ENCODE peak calls at places on chromosomes 2 and 18, in ten cellular contexts. N is myocyte, K is T-helper 1 cell, Z is GM13976, A is sciatic nerve, U is NCI-H460, V is HCT116, Q is GM18507, L is RPMI8226, J is C1 segment of cervical spinal cord. S is an unnamed sample.

GRCh38 chr2:164898475-164898874 is 56.9 kb downstream of the SLC38A11 start:
- DNase-seq in N (peak; percentile 82), K (no peak), Z (no peak), A (no peak), U (no peak), V (no peak), Q (no peak), L (no peak), J (no peak), S (no peak)

GRCh38 chr2:39216495-39217191 is 27.1 kb downstream of the CDKL4 start:
- DNase-seq in N (no peak), K (peak; percentile 98), Z (peak; percentile 21), A (no peak), U (no peak), V (no peak), Q (no peak), L (no peak), J (no peak), S (no peak)

GRCh38 chr2:31253344-31254155 is 19.6 kb downstream of the EHD3 start:
- DNase-seq in N (no peak), K (no peak), Z (no peak), A (no peak), U (no peak), V (no peak), Q (no peak), L (peak; percentile 51), J (no peak), S (no peak)

GRCh38 chr2:38529208-38529607 is 73.5 kb downstream of the HNRNPLL start:
- DNase-seq in N (no peak), K (no peak), Z (no peak), A (no peak), U (no peak), V (no peak), Q (no peak), L (no peak), J (no peak), S (no peak)

GRCh38 chr2:101204400-101205095 is 48.1 kb upstream of the CNOT11 start:
- DNase-seq in N (no peak), K (no peak), Z (no peak), A (no peak), U (no peak), V (no peak), Q (no peak), L (peak; percentile 15), J (no peak), S (no peak)

GRCh38 chr2:1907849-1908533 is 163.7 kb upstream of the PXDN start:
- DNase-seq in N (no peak), K (no peak), Z (no peak), A (no peak), U (no peak), V (no peak), Q (no peak), L (no peak), J (no peak), S (no peak)

GRCh38 chr2:99974275-99974674 is 168.1 kb downstream of the AFF3 start:
- DNase-seq in N (no peak), K (no peak), Z (no peak), A (no peak), U (no peak), V (no peak), Q (no peak), L (no peak), J (no peak), S (peak; percentile 12)

GRCh38 chr2:95346236-95346737 is 49.1 kb downstream of the KCNIP3 start:
- DNase-seq in N (peak; percentile 22), K (no peak), Z (peak; percentile 64), A (peak; percentile 79), U (peak; percentile 62), V (no peak), Q (no peak), L (peak; percentile 62), J (no peak), S (no peak)

GRCh38 chr2:111633643-111634042 is 250.3 kb downstream of the ANAPC1 start:
- DNase-seq in N (no peak), K (no peak), Z (no peak), A (no peak), U (no peak), V (no peak), Q (no peak), L (no peak), J (no peak), S (no peak)

GRCh38 chr2:29372185-29372584 is 257.0 kb downstream of the CLIP4 start:
- DNase-seq in N (no peak), K (no peak), Z (no peak), A (no peak), U (no peak), V (no peak), Q (no peak), L (no peak), J (no peak), S (no peak)

GRCh38 chr18:22639026-22639463 is 221.3 kb upstream of the CTAGE1 start:
- DNase-seq in N (no peak), K (no peak), Z (no peak), A (no peak), U (no peak), V (no peak), Q (no peak), L (no peak), J (no peak), S (no peak)

GRCh38 chr2:240782221-240782885 is 37.7 kb downstream of the KIF1A start:
- DNase-seq in N (no peak), K (no peak), Z (no peak), A (no peak), U (no peak), V (no peak), Q (no peak), L (no peak), J (no peak), S (no peak)

GRCh38 chr2:44578401-44579135 is 216.8 kb downstream of the CAMKMT start:
- DNase-seq in N (peak; percentile 27), K (peak; percentile 45), Z (peak; percentile 64), A (no peak), U (no peak), V (no peak), Q (no peak), L (no peak), J (no peak), S (peak; percentile 47)

GRCh38 chr2:209191139-209191538 is 232.7 kb upstream of the MAP2 start:
- DNase-seq in N (no peak), K (no peak), Z (no peak), A (no peak), U (no peak), V (no peak), Q (no peak), L (no peak), J (no peak), S (no peak)

GRCh38 chr2:120384486-120385354 is 38.8 kb downstream of the INHBB start:
- DNase-seq in N (no peak), K (no peak), Z (no peak), A (no peak), U (no peak), V (no peak), Q (no peak), L (no peak), J (no peak), S (no peak)

GRCh38 chr2:223930002-223930976 is 14.8 kb downstream of the WDFY1 start:
- DNase-seq in N (peak; percentile 60), K (no peak), Z (no peak), A (no peak), U (no peak), V (no peak), Q (no peak), L (peak; percentile 5), J (peak; percentile 78), S (no peak)

GRCh38 chr18:56028514-56028913 is 440.5 kb upstream of the TCF4 start:
- DNase-seq in N (no peak), K (no peak), Z (no peak), A (no peak), U (no peak), V (no peak), Q (no peak), L (no peak), J (no peak), S (no peak)

GRCh38 chr2:212539145-212539880 is 711 bp upstream of the ERBB4 start:
- DNase-seq in N (peak; percentile 39), K (no peak), Z (no peak), A (peak; percentile 62), U (no peak), V (no peak), Q (no peak), L (no peak), J (peak; percentile 50), S (peak; percentile 18)

GRCh38 chr2:220194630-220195029 is 567.2 kb downstream of the SLC4A3 start:
- DNase-seq in N (no peak), K (no peak), Z (no peak), A (no peak), U (no peak), V (no peak), Q (no peak), L (no peak), J (no peak), S (no peak)

GRCh38 chr18:55351980-55352714 is 235.8 kb downstream of the TCF4 start:
- DNase-seq in N (no peak), K (no peak), Z (no peak), A (no peak), U (no peak), V (no peak), Q (no peak), L (no peak), J (no peak), S (peak; percentile 13)

GRCh38 chr2:11631462-11631861 is 38.5 kb downstream of the NTSR2 start:
- DNase-seq in N (peak; percentile 22), K (no peak), Z (no peak), A (no peak), U (no peak), V (no peak), Q (no peak), L (no peak), J (no peak), S (no peak)

GRCh38 chr18:60347526-60348045 is 25.0 kb downstream of the MC4R start:
- DNase-seq in N (no peak), K (no peak), Z (no peak), A (no peak), U (no peak), V (no peak), Q (no peak), L (no peak), J (no peak), S (no peak)

GRCh38 chr2:83017366-83018090 is 1441.6 kb downstream of the SUCLG1 start:
- DNase-seq in N (no peak), K (no peak), Z (no peak), A (no peak), U (no peak), V (no peak), Q (no peak), L (no peak), J (no peak), S (no peak)

GRCh38 chr2:85549826-85550225 is 10.9 kb downstream of the MAT2A start:
- DNase-seq in N (peak; percentile 96), K (no peak), Z (no peak), A (no peak), U (no peak), V (no peak), Q (no peak), L (no peak), J (no peak), S (no peak)

GRCh38 chr2:204441316-204441715 is 104.0 kb upstream of the PARD3B start:
- DNase-seq in N (no peak), K (no peak), Z (no peak), A (no peak), U (no peak), V (no peak), Q (no peak), L (no peak), J (no peak), S (no peak)

GRCh38 chr2:152505495-152505906 is 170.5 kb downstream of the FMNL2 start:
- DNase-seq in N (peak; percentile 78), K (no peak), Z (no peak), A (no peak), U (peak; percentile 86), V (no peak), Q (no peak), L (no peak), J (peak; percentile 73), S (peak; percentile 13)

GRCh38 chr2:128654404-128654803 is 335.7 kb upstream of the HS6ST1 start:
- DNase-seq in N (no peak), K (peak; percentile 30), Z (no peak), A (peak; percentile 31), U (no peak), V (no peak), Q (no peak), L (no peak), J (no peak), S (peak; percentile 40)

S was measured in GM12865.